ENCODE peak calls at places on chromosomes 6 and 20, in eight cellular contexts. C is stimulated activated naive B cell treated with anti-CD40 and anti-IgM and Interleukin-4, amounts not matched to agents 10 μg/mL and 1 μg/mL and 100 μg/mL, for 72 hours; Z is T-cell; R is cerebellar cortex; Y is OCI-M1; P is HEK293T; S is foreskin fibroblast; L is activated naive CD4-positive, alpha-beta T cell. D is an unnamed sample.

GRCh38 chr6:54002118-54002517 is 109.1 kb upstream of the MLIP start:
- DNase-seq in Z (no peak), R (no peak), C (no peak), S (no peak), L (no peak), P (no peak), Y (no peak), D (no peak)

GRCh38 chr6:84581494-84582259 is 182.7 kb downstream of the TBX18 start:
- DNase-seq in Z (no peak), Y (peak; percentile 93), S (peak; percentile 91), L (no peak), P (no peak), C (no peak), R (no peak), D (no peak)

GRCh38 chr6:36353411-36353915 is 16.8 kb upstream of the BNIP5 start:
- DNase-seq in Y (no peak), P (no peak), Z (no peak), S (no peak), C (no peak), L (no peak), R (no peak), D (no peak)

GRCh38 chr6:15654250-15654649 is 8.6 kb downstream of the DTNBP1 start:
- DNase-seq in S (no peak), Z (no peak), P (no peak), C (no peak), R (no peak), Y (no peak), L (no peak), D (no peak)

GRCh38 chr20:21808863-21809664 is 103.6 kb downstream of the PAX1 start:
- DNase-seq in Y (peak; percentile 37), S (no peak), C (peak; percentile 2), L (no peak), Z (no peak), P (peak; percentile 79), R (no peak), D (peak; percentile 15)

GRCh38 chr20:48711696-48712464 is 115.9 kb downstream of the PREX1 start:
- DNase-seq in R (no peak), C (no peak), Z (no peak), Y (no peak), L (no peak), P (no peak), S (no peak), D (no peak)

GRCh38 chr6:78570044-78570443 is 297.3 kb upstream of the IRAK1BP1 start:
- DNase-seq in R (no peak), P (no peak), Z (no peak), Y (no peak), S (no peak), C (no peak), L (no peak), D (no peak)

GRCh38 chr6:5315883-5316282 is 54.6 kb downstream of the FARS2 start:
- DNase-seq in Z (no peak), S (peak; percentile 65), Y (no peak), C (no peak), R (no peak), P (no peak), L (no peak), D (peak; percentile 12)

GRCh38 chr6:1747531-1747930 is 137.8 kb downstream of the FOXC1 start:
- DNase-seq in L (no peak), P (no peak), S (no peak), Y (no peak), C (no peak), R (no peak), Z (no peak), D (no peak)

GRCh38 chr20:50197463-50197862 is 6.8 kb downstream of the CEBPB start:
- DNase-seq in Y (peak; percentile 90), C (no peak), S (no peak), P (no peak), Z (no peak), L (no peak), R (no peak), D (no peak)

GRCh38 chr20:12967932-12968331 is 40.8 kb upstream of the SPTLC3 start:
- DNase-seq in L (no peak), P (no peak), S (no peak), Z (no peak), Y (no peak), R (no peak), C (no peak), D (no peak)

GRCh38 chr6:34867484-34867883 is 20.4 kb downstream of the TAF11 start:
- DNase-seq in L (no peak), R (peak; percentile 34), S (peak; percentile 25), C (no peak), P (no peak), Y (no peak), Z (no peak), D (no peak)

GRCh38 chr6:44179648-44180047 is 21.0 kb downstream of the CAPN11 start:
- DNase-seq in S (no peak), Z (no peak), C (no peak), P (no peak), R (no peak), Y (no peak), L (no peak), D (no peak)

GRCh38 chr20:18802012-18802634 is 11.5 kb upstream of the SCP2D1 start:
- DNase-seq in P (no peak), R (no peak), S (no peak), L (no peak), C (no peak), Z (no peak), Y (no peak), D (no peak)